ENCODE peak calls at places on chromosomes 11 and 22, in four cellular contexts. T is small intestine, M is psoas muscle, K is left ventricle myocardium inferior. R is an unnamed sample.

GRCh38 chr22:43722444-43722843 is 89.7 kb downstream of the EFCAB6 start:
- DNase-seq in T (no peak), M (no peak), K (no peak), R (no peak)

GRCh38 chr22:48275412-48275811 is 1513.0 kb downstream of the TBC1D22A start:
- DNase-seq in T (no peak), K (no peak), M (no peak), R (no peak)

GRCh38 chr11:111417011-111417765 is 38.1 kb upstream of the POU2AF1 start:
- DNase-seq in K (no peak), M (no peak), T (no peak), R (no peak)

GRCh38 chr11:58742981-58743880 is 11.5 kb upstream of the GLYAT start:
- DNase-seq in K (no peak), M (no peak), T (no peak), R (no peak)

GRCh38 chr22:36413022-36413770 is 25.4 kb upstream of the MYH9 start:
- DNase-seq in K (no peak), T (peak; percentile 77), M (no peak), R (no peak)

GRCh38 chr11:44467931-44468330 is 97.5 kb upstream of the CD82 start:
- DNase-seq in M (no peak), T (no peak), K (no peak), R (no peak)

GRCh38 chr11:11975201-11976092 is 33.0 kb downstream of the DKK3 start:
- DNase-seq in T (peak; percentile 22), M (peak; percentile 47), K (no peak), R (no peak)

GRCh38 chr11:76327756-76328388 is 53.1 kb downstream of the THAP12 start:
- DNase-seq in T (no peak), M (no peak), K (peak; percentile 35), R (no peak)

GRCh38 chr11:115564851-115565250 is 60.6 kb upstream of the CADM1 start:
- DNase-seq in M (no peak), K (no peak), T (no peak), R (no peak)

GRCh38 chr11:45217991-45218390 is 68.2 kb downstream of the SYT13 start:
- DNase-seq in T (no peak), M (no peak), K (no peak), R (no peak)

GRCh38 chr22:49551897-49552659 is 275.6 kb downstream of the BRD1 start:
- DNase-seq in K (no peak), T (no peak), M (no peak), R (no peak)

GRCh38 chr11:27717801-27718229 is 17.6 kb upstream of the BDNF start:
- DNase-seq in K (no peak), M (no peak), T (no peak), R (no peak)

GRCh38 chr11:129593098-129593497 is 217.4 kb downstream of the BARX2 start:
- DNase-seq in M (no peak), K (no peak), T (peak; percentile 79), R (no peak)

GRCh38 chr11:46898396-46899095 is 19.8 kb downstream of the LRP4 start:
- DNase-seq in M (no peak), T (no peak), K (no peak), R (no peak)

GRCh38 chr11:112962854-112963367 is 1.7 kb downstream of the NCAM1 start:
- DNase-seq in T (no peak), K (peak; percentile 79), M (peak; percentile 74), R (no peak)

GRCh38 chr11:65776710-65777141 is 4.0 kb downstream of the AP5B1 start:
- DNase-seq in M (no peak), K (no peak), T (no peak), R (no peak)

GRCh38 chr22:49789289-49790141 is 38.2 kb downstream of the BRD1 start:
- DNase-seq in M (peak; percentile 80), K (peak; percentile 65), T (no peak), R (peak; percentile 27)

GRCh38 chr11:110984147-110984546 is 261.4 kb upstream of the POU2AF2 start:
- DNase-seq in T (no peak), K (no peak), M (no peak), R (no peak)

GRCh38 chr11:118895093-118896039 is 11.7 kb downstream of the CXCR5 start:
- DNase-seq in K (no peak), T (peak; percentile 31), M (peak; percentile 56), R (peak; percentile 77)

GRCh38 chr22:16969508-16970327 is 38.3 kb downstream of the GAB4 start:
- DNase-seq in T (no peak), M (no peak), K (no peak), R (no peak)

GRCh38 chr11:86442827-86443226 is 68.1 kb downstream of the CCDC81 start:
- DNase-seq in M (no peak), K (no peak), T (no peak), R (no peak)

GRCh38 chr22:24146190-24146616 is 35.1 kb upstream of the SUSD2 start:
- DNase-seq in K (no peak), M (peak; percentile 75), T (peak; percentile 79), R (no peak)

GRCh38 chr11:83990160-83990733 is 704.1 kb upstream of the CCDC90B start:
- DNase-seq in T (no peak), K (peak; percentile 28), M (peak; percentile 38), R (no peak)

GRCh38 chr22:46593211-46593676 is 26.9 kb upstream of the GRAMD4 start:
- DNase-seq in K (no peak), T (no peak), M (no peak), R (no peak)

GRCh38 chr11:9688716-9689511 is 25.0 kb downstream of the SWAP70 start:
- DNase-seq in K (no peak), M (no peak), T (no peak), R (no peak)

GRCh38 chr22:50161508-50162390 is 8.8 kb upstream of the PANX2 start:
- DNase-seq in T (no peak), K (no peak), M (no peak), R (no peak)

GRCh38 chr11:126175261-126175885 is 36.1 kb downstream of the RPUSD4 start:
- DNase-seq in K (peak; percentile 46), M (peak; percentile 71), T (no peak), R (no peak)

GRCh38 chr11:66725646-66726045 is 3.4 kb downstream of the SPTBN2 start:
- DNase-seq in T (no peak), M (no peak), K (no peak), R (no peak)

GRCh38 chr11:43575931-43576833 is 104.4 kb upstream of the HSD17B12 start:
- DNase-seq in T (no peak), K (no peak), M (no peak), R (no peak)

GRCh38 chr22:30582788-30583575 is 8.5 kb upstream of the GAL3ST1 start:
- DNase-seq in T (no peak), M (no peak), K (no peak), R (no peak)

GRCh38 chr11:125263268-125263790 is 98.8 kb downstream of the PKNOX2 start:
- DNase-seq in M (peak; percentile 74), T (no peak), K (peak; percentile 87), R (no peak)

GRCh38 chr11:109818303-109818702 is 274.9 kb upstream of the ZC3H12C start:
- DNase-seq in M (no peak), K (no peak), T (no peak), R (no peak)

GRCh38 chr11:35247863-35248262 is 108.9 kb downstream of the CD44 start:
- DNase-seq in T (no peak), M (no peak), K (no peak), R (peak; percentile 8)

GRCh38 chr22:48709976-48710375 is 1117.7 kb downstream of the BRD1 start:
- DNase-seq in M (no peak), K (peak; percentile 2), T (no peak), R (no peak)

GRCh38 chr11:35541621-35542375 is 16.4 kb upstream of the PAMR1 start:
- DNase-seq in K (peak; percentile 29), T (no peak), M (peak; percentile 65), R (no peak)

GRCh38 chr11:35791088-35791958 is 128.7 kb downstream of the TRIM44 start:
- DNase-seq in M (no peak), T (no peak), K (no peak), R (no peak)

GRCh38 chr11:95469268-95469667 is 238.3 kb upstream of the SESN3 start:
- DNase-seq in T (no peak), M (no peak), K (no peak), R (no peak)

GRCh38 chr11:45314900-45315299 is 28.8 kb upstream of the SYT13 start:
- DNase-seq in K (no peak), M (no peak), T (no peak), R (no peak)

GRCh38 chr11:1703146-1703545 is 6.2 kb downstream of the KRTAP5-6 start:
- DNase-seq in T (no peak), M (no peak), K (no peak), R (no peak)

GRCh38 chr11:60771879-60772525 is 13.1 kb upstream of the MS4A10 start:
- DNase-seq in T (peak; percentile 61), M (no peak), K (no peak), R (no peak)

GRCh38 chr11:60769273-60769672 is 12.6 kb downstream of the MS4A15 start:
- DNase-seq in M (no peak), T (no peak), K (no peak), R (no peak)

GRCh38 chr11:60768202-60768601 is 11.5 kb downstream of the MS4A15 start:
- DNase-seq in T (no peak), M (no peak), K (no peak), R (no peak)

GRCh38 chr11:60771146-60771545 is 14.0 kb upstream of the MS4A10 start:
- DNase-seq in T (no peak), M (no peak), K (no peak), R (no peak)

GRCh38 chr11:60769811-60770210 is 13.1 kb downstream of the MS4A15 start:
- DNase-seq in T (no peak), M (no peak), K (no peak), R (no peak)
- H3K27me3 ChIP-seq in T (peaks cover 4% of the 10 kb centered on the region), M (no peaks in the 10 kb centered on the region), K (peaks cover 89% of the 10 kb centered on the region), R (no peaks in the 10 kb centered on the region)

GRCh38 chr11:68148882-68149281 is 27.7 kb upstream of the CHKA start:
- DNase-seq in M (no peak), T (no peak), K (no peak), R (no peak)

GRCh38 chr11:68146704-68147474 is 25.7 kb upstream of the CHKA start:
- DNase-seq in T (peak; percentile 95), M (no peak), K (no peak), R (no peak)

GRCh38 chr11:68149417-68149816 is 28.2 kb upstream of the CHKA start:
- DNase-seq in T (no peak), M (no peak), K (no peak), R (no peak)

GRCh38 chr11:68148071-68148805 is 27.1 kb upstream of the CHKA start:
- DNase-seq in T (no peak), K (no peak), M (no peak), R (no peak)

GRCh38 chr11:68150029-68150428 is 28.8 kb upstream of the CHKA start:
- DNase-seq in T (peak; percentile 74), M (no peak), K (no peak), R (no peak)
- H3K27ac ChIP-seq in T (no peak overlapping the region), M (no peak overlapping the region), K (no peak overlapping the region), R (no peak overlapping the region)

GRCh38 chr22:32462452-32462851 is 1.8 kb downstream of the BPIFC start:
- DNase-seq in M (no peak), T (no peak), K (no peak), R (no peak)
- H3K27me3 ChIP-seq in M (peaks cover 3% of the 10 kb centered on the region), T (peaks cover 3% of the 10 kb centered on the region), K (peaks cover 95% of the 10 kb centered on the region), R (peaks cover 24% of the 10 kb centered on the region)

GRCh38 chr11:57222239-57222638 is 14.8 kb downstream of the APLNR start:
- DNase-seq in M (no peak), T (no peak), K (no peak), R (no peak)

GRCh38 chr11:57217053-57217452 is 20.0 kb downstream of the APLNR start:
- DNase-seq in K (peak; percentile 64), T (no peak), M (no peak), R (no peak)

GRCh38 chr11:57216463-57216862 is 20.6 kb downstream of the APLNR start:
- DNase-seq in M (no peak), K (no peak), T (no peak), R (no peak)

GRCh38 chr11:57223601-57224000 is 13.4 kb downstream of the APLNR start:
- DNase-seq in T (no peak), K (no peak), M (no peak), R (no peak)

GRCh38 chr11:57219021-57219627 is 17.9 kb downstream of the APLNR start:
- DNase-seq in K (peak; percentile 34), T (no peak), M (no peak), R (no peak)
- H3K27ac ChIP-seq in K (peak overlapping the region; percentile 60), T (peak overlapping the region; percentile 6), M (no peak overlapping the region), R (no peak overlapping the region)

R was measured in CD4-positive, alpha-beta T cell.